ENCODE peak calls at places on chromosomes 11 and 22, in nine cellular contexts. H is HepG2, O is PC-3, F is adipocyte, P is endothelial cell of umbilical vein, I is IMR-90, Z is GM23248, E is fibroblast of lung, Q is K562. G is an unnamed sample.

GRCh38 chr22:33117821-33118220 is 59.6 kb upstream of the SYN3 start:
- DNase-seq in H (no peak), O (no peak), F (no peak), P (no peak), I (no peak), Z (no peak), E (no peak), Q (no peak), G (no peak)

GRCh38 chr11:102085864-102086551 is 24.2 kb upstream of the YAP1 start:
- DNase-seq in H (peak; percentile 94), O (peak; percentile 86), F (no peak), P (no peak), I (peak; percentile 39), Z (no peak), E (peak; percentile 14), Q (no peak), G (no peak)

GRCh38 chr11:203056-203944 is 3.9 kb downstream of the BET1L start:
- DNase-seq in H (no peak), O (no peak), F (no peak), P (no peak), I (no peak), Z (no peak), E (no peak), Q (no peak), G (no peak)

GRCh38 chr22:46010177-46010867 is 33.4 kb upstream of the WNT7B start:
- DNase-seq in H (no peak), O (peak; percentile 80), F (no peak), P (no peak), I (peak; percentile 55), Z (peak; percentile 90), E (no peak), Q (no peak), G (no peak)

GRCh38 chr11:71248656-71249055 is 3.7 kb downstream of the SHANK2 start:
- DNase-seq in H (no peak), O (no peak), F (no peak), P (no peak), I (no peak), Z (no peak), E (no peak), Q (no peak), G (no peak)

GRCh38 chr11:133929401-133930052 is 27.2 kb downstream of the IGSF9B start:
- DNase-seq in H (no peak), O (no peak), F (no peak), P (no peak), I (no peak), Z (no peak), E (no peak), Q (no peak), G (no peak)

GRCh38 chr22:49352361-49353169 is 475.1 kb downstream of the BRD1 start:
- DNase-seq in H (no peak), O (no peak), F (no peak), P (no peak), I (no peak), Z (no peak), E (no peak), Q (no peak), G (no peak)

GRCh38 chr11:1150095-1150494 is 7.7 kb upstream of the MUC5AC start:
- DNase-seq in H (no peak), O (no peak), F (no peak), P (no peak), I (no peak), Z (no peak), E (no peak), Q (no peak), G (no peak)

DNA sequence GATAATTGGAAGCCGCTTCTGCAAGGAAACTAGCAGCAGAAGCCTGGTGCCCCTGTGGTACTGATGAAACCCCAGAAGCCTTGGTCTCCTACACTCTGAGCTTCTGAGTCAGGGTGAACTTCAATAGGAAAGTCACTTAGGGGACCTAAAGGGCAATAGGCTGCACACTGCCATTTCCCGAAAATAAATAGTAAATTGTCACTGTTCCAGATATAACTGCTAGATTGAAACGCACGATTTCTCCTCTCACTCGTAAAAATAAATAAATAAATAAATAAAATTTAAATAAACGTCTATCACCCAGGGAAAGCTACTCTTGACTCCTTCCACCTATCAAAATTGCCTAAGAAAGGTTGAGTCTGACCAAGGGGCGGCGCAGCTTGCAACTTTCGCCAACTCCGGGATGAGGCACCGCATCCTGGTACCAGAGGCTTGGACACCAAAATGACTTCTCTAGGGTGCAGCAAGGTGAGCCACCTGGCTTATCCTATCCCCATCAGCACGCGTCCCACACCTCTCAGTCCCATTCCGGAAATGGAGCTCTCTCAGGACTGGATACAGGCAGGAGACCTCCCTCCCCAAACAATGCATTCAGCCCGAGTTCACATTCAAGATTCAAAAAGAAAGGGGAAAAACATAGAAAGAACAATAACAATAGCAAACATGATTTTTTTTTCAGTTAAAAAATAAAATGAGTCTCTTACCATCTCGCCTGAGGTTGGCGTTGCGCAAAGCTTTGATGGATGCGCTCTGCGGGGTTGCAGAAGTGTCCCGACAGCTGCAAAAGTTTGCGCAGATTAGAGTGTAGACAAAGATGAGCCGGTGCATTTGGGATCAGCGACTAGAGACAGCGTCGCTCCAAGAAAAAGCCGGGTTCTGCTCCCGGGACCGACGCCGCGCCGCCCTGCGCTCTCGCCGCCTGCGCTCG is 583 bp downstream of the PDGFD start:
- DNase-seq in H (no peak), O (no peak), F (peak; percentile 61), P (peak; percentile 32), I (peak; percentile 20), Z (peak; percentile 28), E (peak; percentile 20), Q (no peak), G (no peak)
- H3K9ac ChIP-seq in H (no peak overlapping the region), O (peak overlapping the region; percentile 22), F (peak overlapping the region; percentile 80), P (peak overlapping the region; percentile 73), I (peak overlapping the region; percentile 69), Z (peak overlapping the region; percentile 26), E (no peak overlapping the region), Q (no peak overlapping the region), G (peak overlapping the region; percentile 49)

GRCh38 chr22:44408227-44409192 is 89.5 kb downstream of the RTL6 start:
- DNase-seq in H (no peak), O (no peak), F (no peak), P (no peak), I (no peak), Z (no peak), E (no peak), Q (no peak), G (no peak)

GRCh38 chr22:44407404-44408226 is 90.4 kb downstream of the RTL6 start:
- DNase-seq in H (no peak), O (no peak), F (no peak), P (no peak), I (no peak), Z (no peak), E (no peak), Q (no peak), G (no peak)

GRCh38 chr22:44410396-44411056 is 87.5 kb downstream of the RTL6 start:
- DNase-seq in H (no peak), O (no peak), F (no peak), P (no peak), I (no peak), Z (peak; percentile 15), E (no peak), Q (no peak), G (no peak)

GRCh38 chr22:44409691-44410316 is 88.2 kb downstream of the RTL6 start:
- DNase-seq in H (no peak), O (no peak), F (no peak), P (no peak), I (no peak), Z (no peak), E (no peak), Q (no peak), G (no peak)

GRCh38 chr22:44409211-44409648 is 88.8 kb downstream of the RTL6 start:
- DNase-seq in H (no peak), O (no peak), F (no peak), P (no peak), I (no peak), Z (no peak), E (no peak), Q (no peak), G (no peak)
- H3K36me3 ChIP-seq in H (no peaks in the 10 kb centered on the region), O (no peaks in the 10 kb centered on the region), F (no peaks in the 10 kb centered on the region), P (no peaks in the 10 kb centered on the region), I (no peaks in the 10 kb centered on the region), Z (no peaks in the 10 kb centered on the region), E (no peaks in the 10 kb centered on the region), Q (no peaks in the 10 kb centered on the region), G (no peaks in the 10 kb centered on the region)

GRCh38 chr11:93549986-93550385 is 6.8 kb upstream of the SMCO4 start:
- DNase-seq in H (no peak), O (no peak), F (no peak), P (no peak), I (no peak), Z (no peak), E (no peak), Q (no peak), G (no peak)
- H3K9ac ChIP-seq in H (no peak overlapping the region), O (no peak overlapping the region), F (no peak overlapping the region), P (no peak overlapping the region), I (no peak overlapping the region), Z (no peak overlapping the region), E (no peak overlapping the region), Q (no peak overlapping the region), G (no peak overlapping the region)

DNA sequence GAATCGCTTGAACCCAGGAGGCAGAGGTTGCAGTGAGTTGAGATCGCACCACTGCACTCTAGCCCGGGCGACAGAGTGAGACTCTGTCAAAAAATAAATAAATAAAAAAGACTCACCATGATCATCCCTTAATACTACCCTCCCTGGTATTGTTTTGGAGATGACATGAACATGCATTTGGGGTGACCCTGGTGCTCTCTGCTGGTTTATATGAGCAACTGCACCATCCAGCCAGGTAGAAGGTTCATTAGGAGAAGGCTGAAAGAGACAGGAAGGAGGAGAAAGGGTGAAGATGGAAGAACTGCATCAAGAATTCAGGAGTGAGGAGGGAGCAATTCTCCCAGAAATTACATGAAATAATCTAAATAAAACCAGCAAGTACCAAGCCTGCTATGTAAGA is 37.8 kb downstream of the SLC5A1 start:
- DNase-seq in H (peak; percentile 47), O (peak; percentile 60), F (peak; percentile 58), P (peak; percentile 11), I (peak; percentile 47), Z (peak; percentile 71), E (peak; percentile 60), Q (peak; percentile 42), G (peak; percentile 2)
- H3K36me3 ChIP-seq in H (no peaks in the 10 kb centered on the region), O (no peaks in the 10 kb centered on the region), F (no peaks in the 10 kb centered on the region), P (no peaks in the 10 kb centered on the region), I (no peaks in the 10 kb centered on the region), Z (no peaks in the 10 kb centered on the region), E (no peaks in the 10 kb centered on the region), Q (no peaks in the 10 kb centered on the region), G (no peaks in the 10 kb centered on the region)

G was measured in SK-N-MC.